ENCODE peak calls at places on chromosomes 5 and 9, in ten cellular contexts. I is left lung, K is BJ, R is cardiac muscle cell, T is B cell, M is GM13977, C is stomach, N is coronary artery, Q is testis, W is AG09309. A is an unnamed sample.
A peak's percentile ranks its signal among the peaks of the same experiment; 100 is the strongest.

GRCh38 chr5:1378866-1379659 is 34.2 kb upstream of the CLPTM1L start:
- DNase-seq in T (no peak), M (no peak), N (no peak), I (peak; percentile 17), R (no peak), W (no peak), C (no peak), K (no peak), Q (no peak), A (no peak)

GRCh38 chr5:153496835-153497234 is 6.4 kb downstream of the GRIA1 start:
- DNase-seq in K (no peak), T (no peak), I (no peak), M (no peak), W (no peak), N (no peak), C (no peak), Q (no peak), R (peak; percentile 65), A (no peak)

GRCh38 chr9:18754537-18754936 is 278.5 kb downstream of the SAXO1 start:
- DNase-seq in I (no peak), Q (no peak), W (no peak), K (no peak), C (no peak), R (no peak), N (no peak), M (no peak), T (no peak), A (no peak)

GRCh38 chr5:52139888-52140580 is 647.7 kb upstream of the ITGA1 start:
- DNase-seq in W (no peak), N (no peak), K (no peak), T (no peak), M (no peak), Q (no peak), C (no peak), R (no peak), I (no peak), A (no peak)

GRCh38 chr5:73764586-73764985 is 138.6 kb downstream of the ARHGEF28 start:
- DNase-seq in Q (no peak), I (no peak), R (no peak), T (no peak), C (no peak), W (peak; percentile 8), N (no peak), M (no peak), K (peak; percentile 22), A (no peak)

GRCh38 chr5:173473293-173473692 is 143.2 kb downstream of the BOD1 start:
- DNase-seq in K (no peak), T (no peak), Q (no peak), W (no peak), I (no peak), R (no peak), M (no peak), C (no peak), N (no peak), A (no peak)

GRCh38 chr5:86029308-86029707 is 588.4 kb upstream of the COX7C start:
- DNase-seq in C (no peak), I (no peak), Q (no peak), N (no peak), W (no peak), K (no peak), M (no peak), T (no peak), R (no peak), A (no peak)

GRCh38 chr5:120609570-120609969 is 145.5 kb downstream of the PRR16 start:
- DNase-seq in W (no peak), M (no peak), C (no peak), T (no peak), N (no peak), I (no peak), Q (no peak), R (no peak), K (no peak), A (no peak)

GRCh38 chr5:78666041-78666444 is 17.5 kb upstream of the LHFPL2 start:
- DNase-seq in W (no peak), M (no peak), N (no peak), T (no peak), C (no peak), K (no peak), Q (no peak), I (no peak), R (no peak), A (no peak)

GRCh38 chr5:35838370-35839042 is 18.2 kb upstream of the IL7R start:
- DNase-seq in K (no peak), I (no peak), Q (no peak), C (no peak), N (no peak), R (no peak), M (no peak), W (no peak), T (no peak), A (no peak)

GRCh38 chr5:64341340-64341739 is 164.5 kb upstream of the RGS7BP start:
- DNase-seq in T (no peak), N (no peak), W (no peak), K (no peak), I (no peak), M (no peak), R (no peak), C (no peak), Q (no peak), A (no peak)

GRCh38 chr5:64344501-64344900 is 161.3 kb upstream of the RGS7BP start:
- DNase-seq in C (no peak), K (no peak), R (no peak), W (no peak), N (no peak), Q (no peak), I (no peak), M (no peak), T (no peak), A (no peak)

GRCh38 chr5:64347308-64347707 is 158.5 kb upstream of the RGS7BP start:
- DNase-seq in R (peak; percentile 2), K (no peak), C (no peak), I (no peak), Q (no peak), W (no peak), T (no peak), M (no peak), N (no peak), A (no peak)
- TF ChIP-seq CTCF in R (no peak), K (peak; percentile 16), C (no peak), I (no peak), Q (no peak), W (no peak), T (no peak), M (no peak), N (no peak), A (no peak)

DNA sequence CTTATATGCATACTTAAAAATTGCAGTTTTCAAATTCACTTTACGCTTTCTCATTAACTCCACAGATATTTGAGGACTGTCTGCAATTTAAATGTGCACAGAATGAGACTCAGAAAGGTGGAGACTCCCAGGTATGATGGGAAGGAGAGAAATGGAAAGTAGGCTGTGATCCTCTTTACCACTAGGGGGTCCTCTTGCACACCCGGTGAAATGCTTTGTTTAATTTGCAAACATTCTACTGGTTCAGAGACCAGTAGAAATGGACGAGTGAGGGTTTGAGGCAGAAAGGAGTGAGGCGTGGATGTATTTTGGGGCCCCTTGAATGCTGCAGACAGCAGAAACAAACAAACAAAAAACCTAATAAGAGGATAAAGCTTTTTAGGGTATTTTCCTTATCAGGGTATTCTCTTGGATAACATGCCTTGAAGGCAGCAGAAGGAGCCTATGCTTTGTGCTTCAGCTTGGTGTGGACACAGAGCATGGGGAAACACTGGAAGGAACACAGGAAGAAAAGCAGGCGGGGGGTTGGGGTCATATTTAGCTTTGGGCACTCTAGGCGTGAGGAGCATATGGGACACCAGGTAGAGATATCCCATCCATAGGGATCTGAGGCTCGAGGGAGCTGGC is 410.1 kb downstream of the DMRT2 start:
- DNase-seq in W (no peak), M (peak; percentile 34), N (no peak), I (no peak), K (no peak), T (peak; percentile 4), C (no peak), Q (peak; percentile 32), R (peak; percentile 10), A (no peak)
- TF ChIP-seq CTCF in W (peak; percentile 14), M (peak; percentile 80), N (no peak), I (no peak), K (peak; percentile 11), T (peak; percentile 51), C (peak; percentile 45), Q (peak; percentile 21), R (peak; percentile 59), A (peak; percentile 24)

GRCh38 chr5:27125856-27126255 is 87.5 kb upstream of the CDH9 start:
- DNase-seq in W (no peak), C (no peak), T (no peak), M (no peak), I (no peak), K (no peak), R (peak; percentile 76), Q (no peak), N (no peak), A (no peak)

GRCh38 chr5:27129926-27130325 is 91.5 kb upstream of the CDH9 start:
- DNase-seq in K (no peak), Q (no peak), T (no peak), C (no peak), W (no peak), R (no peak), M (no peak), I (no peak), N (no peak), A (no peak)

GRCh38 chr5:27130587-27130986 is 92.2 kb upstream of the CDH9 start:
- DNase-seq in T (no peak), C (no peak), W (no peak), I (no peak), R (peak; percentile 13), M (no peak), Q (no peak), K (no peak), N (no peak), A (no peak)

DNA sequence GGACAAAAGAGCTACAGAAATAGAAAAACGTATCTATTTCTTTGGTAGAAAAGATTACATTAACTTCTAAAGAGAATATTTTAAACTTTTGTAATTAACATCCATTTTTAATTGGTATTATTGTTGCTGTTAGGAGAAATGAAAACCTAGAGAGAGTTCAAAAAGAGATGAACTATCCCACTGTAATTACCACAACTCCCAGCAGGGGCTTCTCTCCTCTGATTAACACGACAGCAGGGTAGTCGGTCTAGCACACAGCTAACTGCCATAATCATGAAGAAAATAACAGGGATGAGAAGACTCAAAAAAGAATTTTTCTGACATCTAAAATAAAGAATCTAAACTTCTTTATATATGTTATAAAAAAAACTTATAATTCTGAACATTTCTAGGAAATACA is 86.2 kb upstream of the CDH9 start:
- DNase-seq in W (no peak), N (no peak), K (no peak), C (no peak), I (no peak), Q (peak; percentile 34), M (no peak), T (no peak), R (peak; percentile 66), A (no peak)
- TF ChIP-seq CTCF in W (peak; percentile 29), N (no peak), K (no peak), C (no peak), I (no peak), Q (no peak), M (peak; percentile 7), T (no peak), R (peak; percentile 69), A (no peak)

DNA sequence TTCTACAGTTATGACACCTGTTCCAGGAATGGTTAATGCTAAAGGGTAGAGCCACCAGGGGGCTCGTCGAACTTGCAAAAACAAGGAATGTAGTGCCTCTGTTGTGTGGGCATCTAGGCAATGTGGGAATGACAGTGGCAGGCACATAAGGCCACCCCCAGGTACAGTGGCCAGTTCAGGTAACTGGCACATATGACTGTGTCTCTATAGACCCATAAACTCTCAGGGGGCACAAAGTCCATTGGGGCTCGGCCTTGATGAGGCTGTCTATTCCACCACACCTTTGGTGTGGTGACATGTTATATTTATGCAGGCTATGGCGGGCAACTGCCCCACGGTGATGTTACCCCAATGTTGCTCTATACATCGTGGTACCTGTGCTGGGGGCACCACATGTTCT is 59.6 kb upstream of the FAM120A start:
- DNase-seq in C (no peak), Q (no peak), T (no peak), R (no peak), K (no peak), W (no peak), N (no peak), I (no peak), M (no peak), A (no peak)
- TF ChIP-seq CTCF in C (no peak), Q (no peak), T (no peak), R (no peak), K (no peak), W (no peak), N (no peak), I (no peak), M (no peak), A (no peak)